ENCODE peak calls at places on chromosomes 11 and 22, in four cellular contexts. T is left lung, D is nucleus accumbens, Z is HFFc6. U is an unnamed sample.
A peak's percentile ranks its signal among the peaks of the same experiment; 100 is the strongest.

GRCh38 chr11:134528453-134528852 is 116.4 kb upstream of the B3GAT1 start:
- DNase-seq in T (peak; percentile 8), D (no peak), Z (no peak), U (no peak)

GRCh38 chr11:35099278-35100018 is 39.5 kb upstream of the CD44 start:
- DNase-seq in T (no peak), D (no peak), Z (peak; percentile 62), U (no peak)

GRCh38 chr11:70695086-70695960 is 297.0 kb downstream of the CTTN start:
- DNase-seq in T (peak; percentile 55), D (no peak), Z (no peak), U (no peak)

GRCh38 chr11:14593671-14594070 is 49.9 kb upstream of the PDE3B start:
- DNase-seq in T (no peak), D (no peak), Z (no peak), U (no peak)

GRCh38 chr11:9893474-9893873 is 229.6 kb downstream of the SWAP70 start:
- DNase-seq in T (no peak), D (no peak), Z (no peak), U (no peak)

GRCh38 chr22:50059185-50059880 is 1.2 kb upstream of the TTLL8 start:
- DNase-seq in T (peak; percentile 40), D (no peak), Z (no peak), U (no peak)

GRCh38 chr11:106608677-106609076 is 409.6 kb downstream of the GUCY1A2 start:
- DNase-seq in T (no peak), D (no peak), Z (no peak), U (peak; percentile 8)

GRCh38 chr11:82858556-82859091 is 41.6 kb downstream of the PRCP start:
- DNase-seq in T (no peak), D (no peak), Z (peak; percentile 65), U (peak; percentile 57)

U was measured in GM04503.